ENCODE peak calls at places on chromosome 13, in eight cellular contexts. E is AG04450, V is GM12878, L is ascending aorta, O is HCT116, F is GM12864, I is kidney, A is endothelial cell. S is an unnamed sample.

GRCh38 chr13:45447050-45447661 is 17.6 kb upstream of the COG3 start:
- DNase-seq in F (no peak), E (no peak), A (no peak), I (no peak), O (no peak), V (no peak), L (no peak), S (no peak)

GRCh38 chr13:99972190-99972731 is 694 bp upstream of the ZIC5 start:
- DNase-seq in V (no peak), I (no peak), O (no peak), F (no peak), A (no peak), L (no peak), E (no peak), S (no peak)

GRCh38 chr13:109483369-109483768 is 303.0 kb downstream of the IRS2 start:
- DNase-seq in L (no peak), E (no peak), I (no peak), F (no peak), A (peak), O (no peak), V (no peak), S (no peak)

GRCh38 chr13:72043361-72043760 is 176.4 kb upstream of the DACH1 start:
- DNase-seq in A (no peak), V (no peak), O (no peak), F (no peak), I (no peak), E (no peak), L (no peak), S (no peak)

GRCh38 chr13:77698211-77699058 is 948 bp downstream of the SLAIN1 start:
- DNase-seq in L (peak), I (peak), V (no peak), F (no peak), O (no peak), A (peak), E (no peak), S (peak)

GRCh38 chr13:30673669-30674521 is 56.2 kb downstream of the USPL1 start:
- DNase-seq in O (peak), F (peak), I (peak), V (peak), E (peak), L (peak), A (peak), S (peak)

GRCh38 chr13:112657850-112658445 is 31.9 kb upstream of the ATP11A start:
- DNase-seq in O (no peak), I (peak), E (peak), A (no peak), L (no peak), V (no peak), F (no peak), S (no peak)

GRCh38 chr13:102771298-102772041 is 2.1 kb downstream of the TEX30 start:
- DNase-seq in I (no peak), E (no peak), A (no peak), F (no peak), L (no peak), V (no peak), O (no peak), S (no peak)

GRCh38 chr13:114078501-114079451 is 53.6 kb downstream of the RASA3 start:
- DNase-seq in A (no peak), V (no peak), O (no peak), I (peak), E (no peak), L (peak), F (no peak), S (no peak)

GRCh38 chr13:86020350-86021002 is 221.3 kb upstream of the SLITRK6 start:
- DNase-seq in V (no peak), F (no peak), I (no peak), E (peak), L (no peak), A (no peak), O (no peak), S (no peak)

GRCh38 chr13:106099765-106100164 is 435.7 kb downstream of the EFNB2 start:
- DNase-seq in L (no peak), A (no peak), O (no peak), V (no peak), F (no peak), E (no peak), I (no peak), S (no peak)

GRCh38 chr13:23349127-23349897 is 84.2 kb downstream of the SACS start:
- DNase-seq in F (no peak), V (no peak), O (no peak), I (no peak), E (no peak), A (no peak), L (no peak), S (no peak)

GRCh38 chr13:65472336-65472735 is 1757.8 kb downstream of the PCDH9 start:
- DNase-seq in V (no peak), E (no peak), I (no peak), L (no peak), F (no peak), O (no peak), A (no peak), S (no peak)

GRCh38 chr13:27354379-27354778 is 70.0 kb upstream of the GTF3A start:
- DNase-seq in E (peak), A (no peak), V (no peak), O (no peak), L (no peak), I (no peak), F (no peak), S (no peak)
- TF ChIP-seq CTCF in E (peak), A (no peak), V (no peak), O (peak), L (peak), I (no peak), F (no peak), S (no peak)

GRCh38 chr13:96673825-96674224 is 320.5 kb downstream of the OXGR1 start:
- DNase-seq in F (no peak), L (no peak), E (no peak), A (peak), I (no peak), V (no peak), O (no peak), S (no peak)
- TF ChIP-seq CTCF in F (no peak), L (no peak), E (no peak), A (no peak), I (no peak), V (no peak), O (no peak), S (no peak)

DNA sequence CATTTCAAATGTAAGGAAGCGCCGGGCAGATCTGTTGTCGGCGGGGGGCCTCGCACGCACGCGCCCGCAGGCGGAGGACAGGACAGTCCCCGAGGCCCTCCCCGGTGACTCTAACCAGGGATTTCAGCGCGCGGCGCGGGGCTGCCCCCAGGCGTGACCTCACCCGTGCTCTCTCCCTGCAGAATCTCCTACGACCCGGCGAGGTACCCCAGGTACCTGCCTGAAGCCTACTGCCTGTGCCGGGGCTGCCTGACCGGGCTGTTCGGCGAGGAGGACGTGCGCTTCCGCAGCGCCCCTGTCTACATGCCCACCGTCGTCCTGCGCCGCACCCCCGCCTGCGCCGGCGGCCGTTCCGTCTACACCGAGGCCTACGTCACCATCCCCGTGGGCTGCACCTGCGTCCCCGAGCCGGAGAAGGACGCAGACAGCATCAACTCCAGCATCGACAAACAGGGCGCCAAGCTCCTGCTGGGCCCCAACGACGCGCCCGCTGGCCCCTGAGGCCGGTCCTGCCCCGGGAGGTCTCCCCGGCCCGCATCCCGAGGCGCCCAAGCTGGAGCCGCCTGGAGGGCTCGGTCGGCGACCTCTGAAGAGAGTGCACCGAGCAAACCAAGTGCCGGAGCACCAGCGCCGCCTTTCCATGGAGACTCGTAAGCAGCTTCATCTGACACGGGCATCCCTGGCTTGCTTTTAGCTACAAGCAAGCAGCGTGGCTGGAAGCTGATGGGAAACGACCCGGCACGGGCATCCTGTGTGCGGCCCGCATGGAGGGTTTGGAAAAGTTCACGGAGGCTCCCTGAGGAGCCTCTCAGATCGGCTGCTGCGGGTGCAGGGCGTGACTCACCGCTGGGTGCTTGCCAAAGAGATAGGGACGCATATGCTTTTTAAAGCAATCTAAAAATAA is 18.2 kb downstream of the IL17D start:
- DNase-seq in L (no peak), A (peak), F (no peak), V (no peak), I (peak), O (no peak), E (peak), S (no peak)
- TF ChIP-seq CTCF in L (no peak), A (no peak), F (no peak), V (no peak), I (no peak), O (no peak), E (no peak), S (no peak)

GRCh38 chr13:79060216-79060615 is 345.8 kb downstream of the RBM26 start:
- DNase-seq in V (no peak), F (no peak), E (no peak), O (no peak), L (no peak), A (no peak), I (no peak), S (no peak)
- TF ChIP-seq CTCF in V (no peak), F (no peak), E (peak), O (no peak), L (no peak), A (peak), I (no peak), S (peak)

GRCh38 chr13:33692531-33692930 is 125.4 kb upstream of the RFC3 start:
- DNase-seq in I (no peak), E (no peak), V (no peak), A (no peak), F (no peak), L (no peak), O (no peak), S (no peak)
- TF ChIP-seq CTCF in I (no peak), E (no peak), V (no peak), A (no peak), F (no peak), L (no peak), O (no peak), S (no peak)

S was measured in type B pancreatic cell.